ENCODE peak calls at places on chromosomes 11 and 22, in four cellular contexts. K is endothelial cell, M is AG10803, Z is CD14-positive monocyte. X is an unnamed sample.
A peak's percentile ranks its signal among the peaks of the same experiment; 100 is the strongest.

GRCh38 chr22:45195616-45196015 is 31.9 kb downstream of the NUP50 start:
- DNase-seq in K (no peak), M (no peak), Z (no peak), X (no peak)

GRCh38 chr11:64148200-64148916 is 17.6 kb downstream of the MACROD1 start:
- DNase-seq in K (peak; percentile 87), M (peak; percentile 66), Z (peak; percentile 64), X (peak; percentile 26)

GRCh38 chr11:9922806-9923205 is 258.9 kb downstream of the SWAP70 start:
- DNase-seq in K (peak; percentile 5), M (peak; percentile 23), Z (no peak), X (peak; percentile 16)

GRCh38 chr11:64341851-64342791 is 2.1 kb downstream of the CCDC88B start:
- DNase-seq in K (peak; percentile 91), M (peak; percentile 88), Z (peak; percentile 90), X (peak; percentile 61)

GRCh38 chr11:101913631-101914030 is 1.2 kb upstream of the CEP126 start:
- DNase-seq in K (no peak), M (no peak), Z (no peak), X (no peak)

GRCh38 chr11:110883266-110883665 is 171.0 kb upstream of the ARHGAP20 start:
- DNase-seq in K (no peak), M (peak; percentile 55), Z (no peak), X (no peak)

GRCh38 chr11:3138178-3139085 is 26.7 kb downstream of the OSBPL5 start:
- DNase-seq in K (no peak), M (no peak), Z (peak; percentile 37), X (no peak)

GRCh38 chr11:69352715-69353325 is 58.9 kb downstream of the MYEOV start:
- DNase-seq in K (no peak), M (peak; percentile 89), Z (peak; percentile 78), X (peak; percentile 97)

GRCh38 chr11:71222318-71223080 is 29.9 kb downstream of the SHANK2 start:
- DNase-seq in K (no peak), M (no peak), Z (peak; percentile 38), X (no peak)

GRCh38 chr22:50296658-50297490 is 10.6 kb downstream of the PLXNB2 start:
- DNase-seq in K (no peak), M (no peak), Z (no peak), X (no peak)

DNA sequence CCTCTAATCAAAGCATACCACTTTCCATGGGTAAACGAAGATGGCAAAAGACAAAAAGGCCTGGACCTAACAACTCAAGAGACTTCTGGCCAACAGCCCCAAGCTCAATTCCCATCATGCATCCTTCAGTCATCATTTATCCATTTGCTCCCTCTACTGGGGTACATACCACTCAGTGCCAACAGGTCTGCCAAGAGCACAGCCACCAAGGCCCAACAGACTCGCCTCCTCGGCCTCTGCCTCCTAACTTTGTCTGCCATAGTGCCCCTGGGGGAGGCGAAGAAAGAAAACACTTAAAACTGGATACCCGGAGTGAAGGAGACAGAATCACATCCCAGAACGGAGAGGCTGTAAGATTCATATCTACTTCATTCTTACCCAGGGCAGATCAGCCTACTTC is 1.1 kb downstream of the HYOU1 start:
- DNase-seq in K (no peak), M (peak; percentile 42), Z (no peak), X (no peak)
- TF ChIP-seq CTCF in K (no peak), M (peak; percentile 37), Z (no peak), X (no peak)

GRCh38 chr11:128691802-128692749 is 1.8 kb upstream of the FLI1 start:
- DNase-seq in K (peak; percentile 69), M (no peak), Z (no peak), X (no peak)
- TF ChIP-seq CTCF in K (peak; percentile 62), M (peak; percentile 30), Z (peak; percentile 29), X (no peak)

DNA sequence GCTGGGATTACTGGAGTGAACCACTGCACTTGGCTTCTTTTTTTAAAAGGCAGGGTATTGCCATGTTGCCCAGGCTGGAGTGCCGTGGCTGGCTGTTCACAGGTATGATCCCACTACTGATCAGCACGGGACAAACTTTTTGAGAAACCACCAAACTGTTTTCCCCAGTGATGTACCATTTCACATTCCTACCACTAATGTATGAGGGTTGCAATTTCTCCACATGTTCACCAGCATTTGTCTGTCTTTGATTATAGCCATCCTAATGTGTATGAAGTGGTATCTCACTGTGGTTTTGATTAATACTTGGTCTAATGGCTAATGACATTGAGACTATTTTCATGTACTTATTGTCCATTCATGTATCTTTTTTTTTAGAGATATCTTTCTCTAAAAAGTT is 41.5 kb upstream of the EP300 start:
- DNase-seq in K (no peak), M (peak; percentile 66), Z (no peak), X (no peak)
- TF ChIP-seq CTCF in K (no peak), M (peak; percentile 51), Z (no peak), X (no peak)

GRCh38 chr11:97557399-97557798 is 1167.6 kb downstream of the JRKL start:
- DNase-seq in K (no peak), M (no peak), Z (no peak), X (no peak)
- TF ChIP-seq CTCF in K (no peak), M (no peak), Z (no peak), X (peak; percentile 26)

X was measured in astrocyte.